ENCODE peak calls at places on chromosomes 5 and 9, in six cellular contexts. D is H9, B is AG09319, P is Right ventricle myocardium inferior, Q is left ventricle myocardium inferior, C is natural killer cell. N is an unnamed sample.

GRCh38 chr5:84724683-84725082 is 340.0 kb upstream of the EDIL3 start:
- DNase-seq in D (no peak), B (no peak), P (no peak), Q (no peak), C (no peak), N (no peak)

GRCh38 chr5:9112520-9113291 is 433.2 kb downstream of the SEMA5A start:
- DNase-seq in D (no peak), B (no peak), P (no peak), Q (no peak), C (no peak), N (no peak)

GRCh38 chr5:158642852-158643251 is 456.9 kb downstream of the EBF1 start:
- DNase-seq in D (no peak), B (no peak), P (no peak), Q (peak), C (no peak), N (no peak)

GRCh38 chr9:137809038-137809630 is 68.4 kb upstream of the CACNA1B start:
- DNase-seq in D (no peak), B (no peak), P (peak), Q (no peak), C (no peak), N (no peak)

GRCh38 chr5:76472338-76473336 is 69.6 kb downstream of the IQGAP2 start:
- DNase-seq in D (no peak), B (no peak), P (no peak), Q (no peak), C (no peak), N (no peak)

GRCh38 chr5:138660051-138660572 is 84.9 kb upstream of the HSPA9 start:
- DNase-seq in D (no peak), B (no peak), P (no peak), Q (no peak), C (no peak), N (no peak)

GRCh38 chr9:98310752-98311392 is 55.4 kb upstream of the TBC1D2 start:
- DNase-seq in D (no peak), B (no peak), P (no peak), Q (no peak), C (no peak), N (no peak)

GRCh38 chr5:39906146-39906545 is 481.4 kb upstream of the DAB2 start:
- DNase-seq in D (no peak), B (no peak), P (no peak), Q (no peak), C (no peak), N (no peak)

GRCh38 chr9:106799146-106799545 is 63.8 kb upstream of the ZNF462 start:
- DNase-seq in D (no peak), B (peak), P (no peak), Q (no peak), C (no peak), N (no peak)

GRCh38 chr5:16540421-16540820 is 74.8 kb upstream of the ZNF622 start:
- DNase-seq in D (no peak), B (no peak), P (no peak), Q (no peak), C (no peak), N (no peak)

N was measured in CD14-positive monocyte.